ENCODE peak calls at places on chromosomes 6 and 20, in eight cellular contexts. L is stomach, P is chondrocyte, C is endothelial cell, O is WTC11, G is psoas muscle, W is uterus, T is fibroblast of mammary gland. A is an unnamed sample.

GRCh38 chr20:50957798-50958732 is at the start of gene DPM1:
- DNase-seq in O (peak), T (peak), C (peak), W (peak), P (no peak), G (peak), L (peak), A (peak)

GRCh38 chr6:80467408-80467807 is 360.9 kb downstream of the BCKDHB start:
- DNase-seq in G (no peak), C (no peak), O (no peak), T (no peak), L (no peak), W (no peak), P (no peak), A (no peak)

GRCh38 chr6:142868917-142869316 is 76.1 kb downstream of the HIVEP2 start:
- DNase-seq in W (no peak), P (no peak), C (no peak), L (no peak), T (no peak), G (no peak), O (no peak), A (no peak)

GRCh38 chr20:37880726-37881591 is 22.0 kb upstream of the VSTM2L start:
- DNase-seq in T (peak), C (peak), P (no peak), W (no peak), G (peak), L (peak), O (no peak), A (peak)

GRCh38 chr6:118812972-118813371 is 81.0 kb upstream of the ASF1A start:
- DNase-seq in G (no peak), O (no peak), L (no peak), T (peak), W (no peak), C (no peak), P (no peak), A (no peak)

GRCh38 chr6:158008894-158009891 is 27.5 kb downstream of the SYNJ2 start:
- DNase-seq in O (no peak), P (peak), G (peak), T (peak), W (peak), L (no peak), C (no peak), A (no peak)

GRCh38 chr20:18533491-18533890 is 25.8 kb downstream of the SEC23B start:
- DNase-seq in T (no peak), C (no peak), O (no peak), P (no peak), L (no peak), G (no peak), W (no peak), A (no peak)

GRCh38 chr6:26501482-26501986 is 1.4 kb downstream of the BTN1A1 start:
- DNase-seq in P (no peak), L (peak), C (peak), T (peak), O (peak), G (peak), W (no peak), A (peak)

GRCh38 chr6:33505544-33506330 is 51.4 kb downstream of the ZBTB9 start:
- DNase-seq in C (no peak), W (no peak), P (no peak), T (no peak), G (no peak), L (no peak), O (no peak), A (no peak)

GRCh38 chr6:37693546-37694250 is 4.0 kb downstream of the MDGA1 start:
- DNase-seq in L (no peak), W (no peak), C (no peak), G (no peak), P (no peak), O (no peak), T (no peak), A (peak)

GRCh38 chr20:51284871-51285270 is 257.6 kb downstream of the NFATC2 start:
- DNase-seq in C (no peak), O (no peak), T (no peak), W (no peak), L (no peak), P (no peak), G (no peak), A (no peak)

GRCh38 chr6:35152067-35152707 is 11.0 kb upstream of the TCP11 start:
- DNase-seq in O (no peak), T (no peak), W (no peak), L (no peak), G (no peak), C (no peak), P (no peak), A (no peak)

GRCh38 chr6:108699290-108700041 is 138.7 kb downstream of the FOXO3 start:
- DNase-seq in O (no peak), G (no peak), W (peak), P (no peak), C (no peak), T (no peak), L (no peak), A (no peak)

GRCh38 chr6:13181398-13181797 is 146.9 kb downstream of the TBC1D7 start:
- DNase-seq in P (no peak), W (no peak), C (no peak), G (no peak), L (no peak), T (no peak), O (no peak), A (no peak)

GRCh38 chr6:21278078-21278790 is 315.3 kb upstream of the SOX4 start:
- DNase-seq in W (peak), G (no peak), O (no peak), L (no peak), T (peak), P (no peak), C (no peak), A (no peak)

GRCh38 chr6:492816-493414 is 101.4 kb downstream of the IRF4 start:
- DNase-seq in G (no peak), C (no peak), T (no peak), O (no peak), P (no peak), W (no peak), L (no peak), A (no peak)

GRCh38 chr20:1813101-1813529 is 82.1 kb upstream of the SIRPA start:
- DNase-seq in W (peak), T (peak), L (peak), G (peak), O (no peak), P (no peak), C (no peak), A (no peak)

GRCh38 chr6:83927470-83927869 is 68.0 kb downstream of the CYB5R4 start:
- DNase-seq in P (no peak), W (no peak), O (no peak), T (no peak), G (no peak), C (no peak), L (no peak), A (no peak)

GRCh38 chr6:32166411-32167061 is 2.1 kb downstream of the EGFL8 start:
- DNase-seq in G (no peak), L (no peak), O (peak), C (no peak), P (peak), T (no peak), W (no peak), A (peak)

GRCh38 chr20:37254114-37254878 is 7.3 kb downstream of the GHRH start:
- DNase-seq in T (no peak), O (no peak), P (no peak), C (no peak), G (no peak), W (no peak), L (no peak), A (no peak)

DNA sequence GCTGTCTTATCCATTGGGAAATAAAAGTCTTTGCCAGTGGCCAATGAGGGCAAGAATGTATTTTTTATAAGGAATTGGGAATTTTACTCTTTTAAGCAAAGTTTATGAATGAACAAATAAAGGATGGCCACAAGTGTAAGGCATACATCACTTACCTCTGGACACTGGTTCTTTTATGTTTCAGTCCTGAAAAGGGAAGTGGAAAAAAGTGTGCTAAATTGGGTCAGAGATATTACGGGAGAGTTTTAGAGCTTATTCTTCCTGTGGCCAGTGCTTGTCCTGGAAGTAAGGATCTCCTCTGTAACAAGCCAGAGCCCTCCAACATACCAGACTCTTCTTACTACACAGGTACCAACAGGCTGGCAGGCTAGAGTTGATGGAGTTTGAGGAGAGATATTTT is 22.5 kb upstream of the RIPK1 start:
- DNase-seq in O (no peak), T (no peak), C (no peak), P (no peak), L (no peak), W (no peak), G (no peak), A (no peak)
- TF ChIP-seq CTCF in O (no peak), T (no peak), C (no peak), P (no peak), L (no peak), W (no peak), G (no peak), A (no peak)

GRCh38 chr6:53018443-53018842 is 23.4 kb upstream of the GSTA4 start:
- DNase-seq in P (no peak), L (no peak), T (no peak), G (no peak), C (no peak), O (no peak), W (no peak), A (no peak)
- TF ChIP-seq CTCF in P (no peak), L (no peak), T (no peak), G (no peak), C (no peak), O (no peak), W (no peak), A (no peak)

DNA sequence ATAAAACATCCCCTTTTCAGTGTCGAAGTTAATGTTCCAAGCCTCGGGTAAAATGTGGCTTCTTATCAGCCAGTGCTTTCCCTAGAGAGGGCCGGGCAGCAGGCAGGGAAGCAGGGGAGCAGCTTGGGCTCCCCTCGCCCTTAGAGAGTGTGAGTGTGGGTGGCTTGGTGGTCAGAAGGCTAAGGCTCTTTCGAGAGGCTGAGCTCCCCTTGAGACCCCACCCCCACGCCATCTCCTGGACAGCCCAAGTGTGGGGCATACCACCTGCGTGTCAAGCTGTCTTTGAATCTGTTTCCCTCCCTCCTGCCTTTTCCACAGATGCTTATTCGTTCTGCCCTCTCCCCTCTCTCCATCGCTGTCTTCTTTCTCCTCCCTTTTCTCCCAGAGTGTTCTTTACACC is 95.1 kb upstream of the FOXP4 start:
- DNase-seq in P (no peak), C (peak), O (peak), W (peak), G (no peak), T (no peak), L (peak), A (peak)
- TF ChIP-seq CTCF in P (peak), C (no peak), O (no peak), W (no peak), G (no peak), T (no peak), L (no peak), A (no peak)

DNA sequence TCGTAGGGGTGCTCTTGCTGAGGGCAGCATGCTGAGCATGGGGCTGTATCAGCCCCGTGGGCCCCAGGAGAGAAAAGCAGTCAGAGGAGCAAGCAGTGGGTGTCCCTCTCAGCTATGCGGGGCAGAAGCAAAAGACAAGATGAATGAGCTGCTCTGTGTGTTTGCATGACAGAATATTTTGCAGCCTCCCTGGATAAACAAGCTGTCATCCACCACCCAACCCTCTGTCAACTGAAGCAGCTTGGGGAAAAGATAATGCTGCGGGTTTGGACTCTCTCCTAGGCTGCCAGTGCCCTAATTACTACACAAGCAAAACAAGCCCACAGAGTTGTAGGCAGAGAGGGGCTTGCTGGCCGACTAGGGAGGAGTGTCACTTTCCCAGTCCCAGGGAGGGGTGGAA is 82.3 kb upstream of the PTPRT start:
- DNase-seq in T (no peak), O (no peak), L (no peak), C (no peak), P (no peak), G (no peak), W (no peak), A (no peak)
- TF ChIP-seq CTCF in T (no peak), O (no peak), L (no peak), C (no peak), P (no peak), G (no peak), W (no peak), A (no peak)

GRCh38 chr6:4727671-4728435 is 48.4 kb upstream of the CDYL start:
- DNase-seq in O (no peak), W (no peak), T (peak), L (no peak), C (no peak), P (no peak), G (no peak), A (no peak)
- TF ChIP-seq CTCF in O (no peak), W (no peak), T (no peak), L (no peak), C (no peak), P (peak), G (no peak), A (no peak)

DNA sequence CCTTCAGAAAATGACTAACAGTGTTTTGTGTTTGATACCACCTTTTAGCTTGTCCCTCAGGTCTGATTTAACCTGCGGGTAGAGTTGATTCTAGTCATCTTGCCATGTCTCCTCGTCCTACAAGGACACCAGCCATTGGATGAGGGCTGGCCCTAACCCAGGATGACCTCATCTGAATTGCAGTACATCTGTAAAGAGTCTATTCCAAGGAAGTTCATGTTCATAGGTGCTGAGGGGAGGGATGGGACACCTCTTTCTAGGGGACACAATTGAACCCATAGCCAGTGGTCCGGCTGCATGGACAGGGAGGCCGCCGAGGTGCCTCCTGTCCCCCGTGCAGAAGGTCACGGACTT is 52.0 kb upstream of the DACT2 start:
- DNase-seq in P (no peak), T (no peak), W (no peak), G (peak), L (no peak), C (no peak), O (no peak), A (no peak)
- TF ChIP-seq CTCF in P (no peak), T (no peak), W (no peak), G (no peak), L (no peak), C (no peak), O (no peak), A (no peak)

A was measured in glutamatergic neuron.